ENCODE peak calls at places on chromosomes 2 and 18, in four cellular contexts. U is NCI-H748 treated with DMSO at 0.1 percent for 48 hours, I is K562, X is HS-5. O is an unnamed sample.

GRCh38 chr18:63887424-63887823 is at the start of gene SERPINB2:
- DNase-seq in U (no peak), I (no peak), X (peak), O (no peak)

GRCh38 chr2:222142027-222142426 is 156.8 kb downstream of the PAX3 start:
- DNase-seq in U (no peak), I (no peak), X (peak), O (no peak)

GRCh38 chr2:175371378-175371777 is 189.9 kb upstream of the ATP5MC3 start:
- DNase-seq in U (no peak), I (no peak), X (no peak), O (no peak)

GRCh38 chr2:15159751-15160177 is 401.4 kb downstream of the NBAS start:
- DNase-seq in U (peak), I (peak), X (no peak), O (no peak)

GRCh38 chr18:76689646-76690264 is 132.6 kb upstream of the ZNF236 start:
- DNase-seq in U (no peak), I (no peak), X (no peak), O (no peak)

GRCh38 chr2:168801961-168802824 is at the start of gene NOSTRIN:
- DNase-seq in U (no peak), I (peak), X (no peak), O (no peak)

GRCh38 chr18:74946646-74947045 is 262.3 kb downstream of the PTGR3 start:
- DNase-seq in U (no peak), I (no peak), X (no peak), O (no peak)

GRCh38 chr18:39564716-39565115 is 1999.1 kb upstream of the CELF4 start:
- DNase-seq in U (peak), I (no peak), X (no peak), O (no peak)

GRCh38 chr2:233350708-233351107 is 3.6 kb upstream of the DGKD start:
- DNase-seq in U (no peak), I (peak), X (peak), O (no peak)

GRCh38 chr2:22817197-22817596 is 567.8 kb upstream of the KLHL29 start:
- DNase-seq in U (no peak), I (no peak), X (peak), O (no peak)

GRCh38 chr2:36701918-36702317 is 5.4 kb downstream of the VIT start:
- DNase-seq in U (no peak), I (no peak), X (no peak), O (no peak)